ENCODE peak calls at places on chromosomes 13 and 19, in five cellular contexts. One of them, this sample, is unnamed.

GRCh38 chr13:40388617-40389016 is 277.8 kb downstream of the FOXO1 start:
- DNase-seq in fibroblast of mammary gland: no peak
- DNase-seq in DND-41: peak; percentile 92
- DNase-seq in NCI-H2081: no peak
- DNase-seq in stimulated activated naive CD8-positive, alpha-beta T cell treated with anti-CD3 and anti-CD28 coated beads, Interleukin-15, Interleukin-2, amounts not matched to agents 100 U/mL and 50 U/mL, for 24 hours: peak; percentile 78
- DNase-seq in this sample: peak; percentile 72

GRCh38 chr13:97627566-97627965 is 193.6 kb downstream of the RAP2A start:
- DNase-seq in stimulated activated naive CD8-positive, alpha-beta T cell treated with anti-CD3 and anti-CD28 coated beads, Interleukin-15, Interleukin-2, amounts not matched to agents 100 U/mL and 50 U/mL, for 24 hours: no peak
- DNase-seq in NCI-H2081: no peak
- DNase-seq in DND-41: no peak
- DNase-seq in fibroblast of mammary gland: peak; percentile 93
- DNase-seq in this sample: no peak

GRCh38 chr19:30253581-30253996 is 118.6 kb upstream of the ZNF536 start:
- DNase-seq in DND-41: no peak
- DNase-seq in NCI-H2081: no peak
- DNase-seq in stimulated activated naive CD8-positive, alpha-beta T cell treated with anti-CD3 and anti-CD28 coated beads, Interleukin-15, Interleukin-2, amounts not matched to agents 100 U/mL and 50 U/mL, for 24 hours: no peak
- DNase-seq in fibroblast of mammary gland: peak; percentile 5
- DNase-seq in this sample: no peak

GRCh38 chr19:887072-887471 is 5.9 kb downstream of the MED16 start:
- DNase-seq in DND-41: no peak
- DNase-seq in fibroblast of mammary gland: peak; percentile 70
- DNase-seq in stimulated activated naive CD8-positive, alpha-beta T cell treated with anti-CD3 and anti-CD28 coated beads, Interleukin-15, Interleukin-2, amounts not matched to agents 100 U/mL and 50 U/mL, for 24 hours: no peak
- DNase-seq in NCI-H2081: no peak
- DNase-seq in this sample: no peak

GRCh38 chr19:48752511-48753365 is at the start of gene FUT1:
- DNase-seq in NCI-H2081: peak; percentile 93
- DNase-seq in fibroblast of mammary gland: no peak
- DNase-seq in DND-41: no peak
- DNase-seq in stimulated activated naive CD8-positive, alpha-beta T cell treated with anti-CD3 and anti-CD28 coated beads, Interleukin-15, Interleukin-2, amounts not matched to agents 100 U/mL and 50 U/mL, for 24 hours: peak; percentile 32
- DNase-seq in this sample: peak; percentile 32

GRCh38 chr19:45211751-45212381 is 33.3 kb downstream of the BLOC1S3 start:
- DNase-seq in DND-41: no peak
- DNase-seq in fibroblast of mammary gland: no peak
- DNase-seq in NCI-H2081: no peak
- DNase-seq in stimulated activated naive CD8-positive, alpha-beta T cell treated with anti-CD3 and anti-CD28 coated beads, Interleukin-15, Interleukin-2, amounts not matched to agents 100 U/mL and 50 U/mL, for 24 hours: no peak
- DNase-seq in this sample: no peak

GRCh38 chr13:97262058-97262457 is 39.9 kb downstream of the MBNL2 start:
- DNase-seq in DND-41: no peak
- DNase-seq in fibroblast of mammary gland: no peak
- DNase-seq in NCI-H2081: no peak
- DNase-seq in stimulated activated naive CD8-positive, alpha-beta T cell treated with anti-CD3 and anti-CD28 coated beads, Interleukin-15, Interleukin-2, amounts not matched to agents 100 U/mL and 50 U/mL, for 24 hours: peak; percentile 37
- DNase-seq in this sample: peak; percentile 30

GRCh38 chr13:74191036-74191809 is 57.0 kb upstream of the KLF12 start:
- DNase-seq in fibroblast of mammary gland: no peak
- DNase-seq in NCI-H2081: no peak
- DNase-seq in stimulated activated naive CD8-positive, alpha-beta T cell treated with anti-CD3 and anti-CD28 coated beads, Interleukin-15, Interleukin-2, amounts not matched to agents 100 U/mL and 50 U/mL, for 24 hours: no peak
- DNase-seq in DND-41: peak; percentile 47
- DNase-seq in this sample: no peak

GRCh38 chr13:43981091-43981490 is 101.4 kb downstream of the LACC1 start:
- DNase-seq in DND-41: no peak
- DNase-seq in NCI-H2081: no peak
- DNase-seq in fibroblast of mammary gland: no peak
- DNase-seq in stimulated activated naive CD8-positive, alpha-beta T cell treated with anti-CD3 and anti-CD28 coated beads, Interleukin-15, Interleukin-2, amounts not matched to agents 100 U/mL and 50 U/mL, for 24 hours: no peak
- DNase-seq in this sample: no peak

GRCh38 chr13:46010148-46010547 is 42.4 kb downstream of the ZC3H13 start:
- DNase-seq in DND-41: no peak
- DNase-seq in stimulated activated naive CD8-positive, alpha-beta T cell treated with anti-CD3 and anti-CD28 coated beads, Interleukin-15, Interleukin-2, amounts not matched to agents 100 U/mL and 50 U/mL, for 24 hours: no peak
- DNase-seq in NCI-H2081: no peak
- DNase-seq in fibroblast of mammary gland: peak; percentile 17
- DNase-seq in this sample: no peak

GRCh38 chr13:107545946-107546502 is 669.3 kb downstream of the LIG4 start:
- DNase-seq in stimulated activated naive CD8-positive, alpha-beta T cell treated with anti-CD3 and anti-CD28 coated beads, Interleukin-15, Interleukin-2, amounts not matched to agents 100 U/mL and 50 U/mL, for 24 hours: no peak
- DNase-seq in DND-41: no peak
- DNase-seq in fibroblast of mammary gland: no peak
- DNase-seq in NCI-H2081: peak; percentile 50
- DNase-seq in this sample: no peak

GRCh38 chr19:4542896-4543351 is 3.1 kb upstream of the LRG1 start:
- DNase-seq in NCI-H2081: no peak
- DNase-seq in DND-41: no peak
- DNase-seq in fibroblast of mammary gland: peak; percentile 31
- DNase-seq in stimulated activated naive CD8-positive, alpha-beta T cell treated with anti-CD3 and anti-CD28 coated beads, Interleukin-15, Interleukin-2, amounts not matched to agents 100 U/mL and 50 U/mL, for 24 hours: no peak
- DNase-seq in this sample: no peak

GRCh38 chr13:79918620-79919019 is 422.3 kb downstream of the SPRY2 start:
- DNase-seq in DND-41: no peak
- DNase-seq in stimulated activated naive CD8-positive, alpha-beta T cell treated with anti-CD3 and anti-CD28 coated beads, Interleukin-15, Interleukin-2, amounts not matched to agents 100 U/mL and 50 U/mL, for 24 hours: no peak
- DNase-seq in NCI-H2081: no peak
- DNase-seq in fibroblast of mammary gland: no peak
- DNase-seq in this sample: no peak

GRCh38 chr19:58059003-58059671 is at the start of gene ZNF135:
- DNase-seq in DND-41: peak; percentile 88
- DNase-seq in fibroblast of mammary gland: peak; percentile 73
- DNase-seq in NCI-H2081: peak; percentile 12
- DNase-seq in stimulated activated naive CD8-positive, alpha-beta T cell treated with anti-CD3 and anti-CD28 coated beads, Interleukin-15, Interleukin-2, amounts not matched to agents 100 U/mL and 50 U/mL, for 24 hours: peak; percentile 73
- DNase-seq in this sample: peak; percentile 73

GRCh38 chr19:10009714-10010224 is 535 bp downstream of the COL5A3 start:
- DNase-seq in fibroblast of mammary gland: peak; percentile 40
- DNase-seq in DND-41: no peak
- DNase-seq in stimulated activated naive CD8-positive, alpha-beta T cell treated with anti-CD3 and anti-CD28 coated beads, Interleukin-15, Interleukin-2, amounts not matched to agents 100 U/mL and 50 U/mL, for 24 hours: no peak
- DNase-seq in NCI-H2081: no peak
- DNase-seq in this sample: no peak

GRCh38 chr13:40069173-40070044 is 413.9 kb downstream of the COG6 start:
- DNase-seq in NCI-H2081: peak; percentile 10
- DNase-seq in stimulated activated naive CD8-positive, alpha-beta T cell treated with anti-CD3 and anti-CD28 coated beads, Interleukin-15, Interleukin-2, amounts not matched to agents 100 U/mL and 50 U/mL, for 24 hours: peak; percentile 80
- DNase-seq in fibroblast of mammary gland: peak; percentile 83
- DNase-seq in DND-41: peak; percentile 62
- DNase-seq in this sample: peak; percentile 80

GRCh38 chr13:23321534-23322241 is 111.8 kb downstream of the SACS start:
- DNase-seq in fibroblast of mammary gland: peak; percentile 92
- DNase-seq in NCI-H2081: no peak
- DNase-seq in DND-41: no peak
- DNase-seq in stimulated activated naive CD8-positive, alpha-beta T cell treated with anti-CD3 and anti-CD28 coated beads, Interleukin-15, Interleukin-2, amounts not matched to agents 100 U/mL and 50 U/mL, for 24 hours: no peak
- DNase-seq in this sample: no peak

GRCh38 chr19:3005345-3005744 is 23.7 kb downstream of the TLE2 start:
- DNase-seq in DND-41: no peak
- DNase-seq in NCI-H2081: no peak
- DNase-seq in stimulated activated naive CD8-positive, alpha-beta T cell treated with anti-CD3 and anti-CD28 coated beads, Interleukin-15, Interleukin-2, amounts not matched to agents 100 U/mL and 50 U/mL, for 24 hours: no peak
- DNase-seq in fibroblast of mammary gland: no peak
- DNase-seq in this sample: no peak

GRCh38 chr13:85383291-85383690 is 415.9 kb downstream of the SLITRK6 start:
- DNase-seq in DND-41: no peak
- DNase-seq in stimulated activated naive CD8-positive, alpha-beta T cell treated with anti-CD3 and anti-CD28 coated beads, Interleukin-15, Interleukin-2, amounts not matched to agents 100 U/mL and 50 U/mL, for 24 hours: no peak
- DNase-seq in NCI-H2081: no peak
- DNase-seq in fibroblast of mammary gland: no peak
- DNase-seq in this sample: no peak

GRCh38 chr19:403221-404036 is 5.5 kb downstream of the C2CD4C start:
- DNase-seq in NCI-H2081: peak; percentile 39
- DNase-seq in stimulated activated naive CD8-positive, alpha-beta T cell treated with anti-CD3 and anti-CD28 coated beads, Interleukin-15, Interleukin-2, amounts not matched to agents 100 U/mL and 50 U/mL, for 24 hours: no peak
- DNase-seq in fibroblast of mammary gland: no peak
- DNase-seq in DND-41: no peak
- DNase-seq in this sample: no peak

GRCh38 chr13:40398060-40398459 is 268.4 kb downstream of the FOXO1 start:
- DNase-seq in stimulated activated naive CD8-positive, alpha-beta T cell treated with anti-CD3 and anti-CD28 coated beads, Interleukin-15, Interleukin-2, amounts not matched to agents 100 U/mL and 50 U/mL, for 24 hours: no peak
- DNase-seq in NCI-H2081: no peak
- DNase-seq in fibroblast of mammary gland: no peak
- DNase-seq in DND-41: no peak
- DNase-seq in this sample: no peak

GRCh38 chr13:94312511-94313191 is 166.8 kb downstream of the DCT start:
- DNase-seq in fibroblast of mammary gland: no peak
- DNase-seq in NCI-H2081: peak; percentile 79
- DNase-seq in DND-41: no peak
- DNase-seq in stimulated activated naive CD8-positive, alpha-beta T cell treated with anti-CD3 and anti-CD28 coated beads, Interleukin-15, Interleukin-2, amounts not matched to agents 100 U/mL and 50 U/mL, for 24 hours: no peak
- DNase-seq in this sample: no peak

GRCh38 chr19:17721821-17722220 is 2.5 kb downstream of the MAP1S start:
- DNase-seq in DND-41: no peak
- DNase-seq in fibroblast of mammary gland: peak; percentile 65
- DNase-seq in stimulated activated naive CD8-positive, alpha-beta T cell treated with anti-CD3 and anti-CD28 coated beads, Interleukin-15, Interleukin-2, amounts not matched to agents 100 U/mL and 50 U/mL, for 24 hours: peak; percentile 14
- DNase-seq in NCI-H2081: no peak
- DNase-seq in this sample: no peak

GRCh38 chr19:6801397-6802086 is 29.0 kb downstream of the VAV1 start:
- DNase-seq in DND-41: peak; percentile 95
- DNase-seq in stimulated activated naive CD8-positive, alpha-beta T cell treated with anti-CD3 and anti-CD28 coated beads, Interleukin-15, Interleukin-2, amounts not matched to agents 100 U/mL and 50 U/mL, for 24 hours: peak; percentile 93
- DNase-seq in fibroblast of mammary gland: no peak
- DNase-seq in NCI-H2081: peak; percentile 12
- DNase-seq in this sample: peak; percentile 90

GRCh38 chr19:30711296-30711695 is 339.1 kb downstream of the ZNF536 start:
- DNase-seq in stimulated activated naive CD8-positive, alpha-beta T cell treated with anti-CD3 and anti-CD28 coated beads, Interleukin-15, Interleukin-2, amounts not matched to agents 100 U/mL and 50 U/mL, for 24 hours: no peak
- DNase-seq in DND-41: no peak
- DNase-seq in fibroblast of mammary gland: no peak
- DNase-seq in NCI-H2081: no peak
- DNase-seq in this sample: no peak

GRCh38 chr19:28883241-28883693 is 329.7 kb downstream of the UQCRFS1 start:
- DNase-seq in fibroblast of mammary gland: peak; percentile 22
- DNase-seq in DND-41: no peak
- DNase-seq in stimulated activated naive CD8-positive, alpha-beta T cell treated with anti-CD3 and anti-CD28 coated beads, Interleukin-15, Interleukin-2, amounts not matched to agents 100 U/mL and 50 U/mL, for 24 hours: no peak
- DNase-seq in NCI-H2081: no peak
- DNase-seq in this sample: no peak

GRCh38 chr19:35021596-35021995 is 8.7 kb upstream of the SCN1B start:
- DNase-seq in NCI-H2081: no peak
- DNase-seq in DND-41: no peak
- DNase-seq in fibroblast of mammary gland: no peak
- DNase-seq in stimulated activated naive CD8-positive, alpha-beta T cell treated with anti-CD3 and anti-CD28 coated beads, Interleukin-15, Interleukin-2, amounts not matched to agents 100 U/mL and 50 U/mL, for 24 hours: no peak
- DNase-seq in this sample: no peak

GRCh38 chr13:69565334-69565733 is 542.3 kb upstream of the ATXN8OS start:
- DNase-seq in fibroblast of mammary gland: peak; percentile 4
- DNase-seq in DND-41: no peak
- DNase-seq in NCI-H2081: peak; percentile 13
- DNase-seq in stimulated activated naive CD8-positive, alpha-beta T cell treated with anti-CD3 and anti-CD28 coated beads, Interleukin-15, Interleukin-2, amounts not matched to agents 100 U/mL and 50 U/mL, for 24 hours: peak; percentile 3
- DNase-seq in this sample: no peak

GRCh38 chr19:15116856-15117255 is 9.7 kb downstream of the SYDE1 start:
- DNase-seq in stimulated activated naive CD8-positive, alpha-beta T cell treated with anti-CD3 and anti-CD28 coated beads, Interleukin-15, Interleukin-2, amounts not matched to agents 100 U/mL and 50 U/mL, for 24 hours: no peak
- DNase-seq in fibroblast of mammary gland: no peak
- DNase-seq in NCI-H2081: no peak
- DNase-seq in DND-41: no peak
- DNase-seq in this sample: no peak

GRCh38 chr19:16831531-16831930 is 2.3 kb downstream of the SIN3B start:
- DNase-seq in stimulated activated naive CD8-positive, alpha-beta T cell treated with anti-CD3 and anti-CD28 coated beads, Interleukin-15, Interleukin-2, amounts not matched to agents 100 U/mL and 50 U/mL, for 24 hours: no peak
- DNase-seq in fibroblast of mammary gland: no peak
- DNase-seq in DND-41: no peak
- DNase-seq in NCI-H2081: no peak
- DNase-seq in this sample: no peak

GRCh38 chr13:21917046-21918010 is 246.5 kb downstream of the FGF9 start:
- DNase-seq in NCI-H2081: no peak
- DNase-seq in fibroblast of mammary gland: no peak
- DNase-seq in DND-41: no peak
- DNase-seq in stimulated activated naive CD8-positive, alpha-beta T cell treated with anti-CD3 and anti-CD28 coated beads, Interleukin-15, Interleukin-2, amounts not matched to agents 100 U/mL and 50 U/mL, for 24 hours: no peak
- DNase-seq in this sample: no peak

GRCh38 chr19:1252818-1253513 is 4.6 kb downstream of the MIDN start:
- DNase-seq in DND-41: peak; percentile 96
- DNase-seq in fibroblast of mammary gland: peak; percentile 98
- DNase-seq in stimulated activated naive CD8-positive, alpha-beta T cell treated with anti-CD3 and anti-CD28 coated beads, Interleukin-15, Interleukin-2, amounts not matched to agents 100 U/mL and 50 U/mL, for 24 hours: peak; percentile 89
- DNase-seq in NCI-H2081: peak; percentile 91
- DNase-seq in this sample: peak; percentile 88